ENCODE peak calls at places on chromosomes 6 and 20, in seven cellular contexts. U, V, L, W, M, G and J are unnamed samples.

GRCh38 chr20:53934421-53935352 is 135.7 kb downstream of the BCAS1 start:
- DNase-seq in U (no peak), L (no peak), M (no peak), G (no peak), V (no peak), W (peak), J (no peak)

GRCh38 chr20:341682-342081 is 5.2 kb upstream of the NRSN2 start:
- DNase-seq in M (no peak), G (peak), W (peak), L (no peak), U (no peak), V (no peak), J (no peak)

GRCh38 chr6:43575105-43575771 is 600 bp downstream of the XPO5 start:
- DNase-seq in U (peak), W (peak), V (no peak), G (peak), L (peak), M (no peak), J (no peak)

GRCh38 chr6:74510878-74511277 is 695.0 kb downstream of the COL12A1 start:
- DNase-seq in W (no peak), M (no peak), G (no peak), U (no peak), V (no peak), L (no peak), J (no peak)

GRCh38 chr6:89353702-89354392 is 1.3 kb upstream of the UBE2J1 start:
- DNase-seq in G (peak), U (no peak), V (no peak), L (no peak), W (no peak), M (no peak), J (no peak)

GRCh38 chr6:21593412-21593926 is at the start of gene SOX4:
- DNase-seq in U (peak), M (peak), V (peak), G (peak), L (peak), W (peak), J (peak)

GRCh38 chr6:154951400-154952200 is 43.5 kb upstream of the TIAM2 start:
- DNase-seq in L (no peak), M (no peak), V (no peak), U (no peak), G (no peak), W (peak), J (no peak)

GRCh38 chr6:48117246-48117645 is 6.2 kb upstream of the PTCHD4 start:
- DNase-seq in U (no peak), V (no peak), G (no peak), M (no peak), L (no peak), W (no peak), J (no peak)

GRCh38 chr20:49775229-49775693 is 37.4 kb upstream of the SLC9A8 start:
- DNase-seq in W (peak), L (peak), M (peak), U (peak), G (peak), V (peak), J (peak)

GRCh38 chr6:106181664-106182418 is 95.7 kb downstream of the PRDM1 start:
- DNase-seq in W (no peak), M (no peak), L (no peak), U (no peak), V (no peak), G (no peak), J (no peak)

GRCh38 chr6:143099647-143100046 is 39.0 kb downstream of the AIG1 start:
- DNase-seq in U (no peak), G (no peak), W (no peak), V (no peak), L (no peak), M (no peak), J (no peak)

GRCh38 chr6:157143171-157143884 is 180.0 kb downstream of the TMEM242 start:
- DNase-seq in G (no peak), M (no peak), U (no peak), L (no peak), W (no peak), V (no peak), J (no peak)

GRCh38 chr6:129186988-129187387 is 304.1 kb downstream of the LAMA2 start:
- DNase-seq in M (no peak), U (no peak), L (no peak), G (no peak), V (no peak), W (no peak), J (no peak)

GRCh38 chr6:14380421-14380820 is 262.8 kb downstream of the CD83 start:
- DNase-seq in W (no peak), L (no peak), V (no peak), G (no peak), U (no peak), M (no peak), J (no peak)

GRCh38 chr6:130796313-130796905 is 30.8 kb upstream of the SMLR1 start:
- DNase-seq in M (no peak), W (no peak), G (no peak), L (no peak), V (no peak), U (no peak), J (peak)

GRCh38 chr6:122289721-122290501 is 109.5 kb upstream of the HSF2 start:
- DNase-seq in M (no peak), V (no peak), U (no peak), W (peak), L (no peak), G (peak), J (no peak)

GRCh38 chr6:21455071-21455470 is 138.5 kb upstream of the SOX4 start:
- DNase-seq in M (no peak), V (no peak), L (no peak), U (no peak), G (no peak), W (no peak), J (no peak)

GRCh38 chr20:54469293-54469692 is 6.1 kb upstream of the DOK5 start:
- DNase-seq in W (no peak), V (no peak), M (no peak), G (no peak), L (no peak), U (no peak), J (no peak)

GRCh38 chr6:73180718-73181619 is 44.3 kb downstream of the KHDC1L start:
- DNase-seq in G (peak), M (no peak), U (no peak), W (peak), V (no peak), L (peak), J (no peak)

GRCh38 chr20:34365765-34366213 is 2.7 kb downstream of the ITCH start:
- DNase-seq in L (no peak), M (no peak), U (no peak), G (no peak), V (no peak), W (peak), J (no peak)

GRCh38 chr6:136331461-136331860 is 41.8 kb upstream of the BCLAF1 start:
- DNase-seq in W (no peak), L (no peak), M (no peak), V (no peak), U (no peak), G (no peak), J (no peak)

GRCh38 chr6:109450801-109451200 is 4.8 kb downstream of the MICAL1 start:
- DNase-seq in M (no peak), V (no peak), U (no peak), L (no peak), G (no peak), W (no peak), J (no peak)

GRCh38 chr20:23356203-23356602 is 5.6 kb downstream of the NXT1 start:
- DNase-seq in V (no peak), L (no peak), W (no peak), M (no peak), U (no peak), G (no peak), J (no peak)

GRCh38 chr6:113050979-113051378 is 703.8 kb downstream of the RFPL4B start:
- DNase-seq in M (peak), V (no peak), G (no peak), L (no peak), W (peak), U (no peak), J (no peak)

GRCh38 chr6:24517659-24518538 is 23.1 kb downstream of the ALDH5A1 start:
- DNase-seq in W (no peak), V (no peak), L (no peak), G (no peak), U (no peak), M (no peak), J (no peak)

GRCh38 chr20:25310921-25311728 is 63.2 kb downstream of the PYGB start:
- DNase-seq in U (peak), L (no peak), W (no peak), G (peak), V (peak), M (no peak), J (peak)

GRCh38 chr20:50197463-50197862 is 6.8 kb downstream of the CEBPB start:
- DNase-seq in V (no peak), M (no peak), G (no peak), U (no peak), L (no peak), W (peak), J (no peak)

GRCh38 chr6:137291441-137291840 is 72.3 kb upstream of the IFNGR1 start:
- DNase-seq in G (no peak), V (no peak), U (no peak), W (peak), L (no peak), M (no peak), J (peak)

GRCh38 chr20:62696431-62696957 is 12.1 kb upstream of the NTSR1 start:
- DNase-seq in L (no peak), W (no peak), M (no peak), V (no peak), U (no peak), G (no peak), J (no peak)

GRCh38 chr6:71383891-71384489 is 95.4 kb downstream of the OGFRL1 start:
- DNase-seq in L (no peak), W (peak), U (no peak), V (no peak), G (peak), M (no peak), J (no peak)

GRCh38 chr6:127980996-127981395 is 80.1 kb upstream of the THEMIS start:
- DNase-seq in U (no peak), G (no peak), L (no peak), M (no peak), V (no peak), W (no peak), J (no peak)

GRCh38 chr20:25541676-25542075 is 43.7 kb downstream of the NINL start:
- DNase-seq in V (no peak), U (no peak), W (no peak), G (no peak), M (no peak), L (no peak), J (no peak)

GRCh38 chr6:162389353-162390085 is 338.0 kb downstream of the PRKN start:
- DNase-seq in U (no peak), M (no peak), V (no peak), L (no peak), W (no peak), G (no peak), J (no peak)

GRCh38 chr6:56432194-56432593 is 184.8 kb upstream of the COL21A1 start:
- DNase-seq in V (no peak), M (no peak), W (no peak), G (no peak), L (no peak), U (no peak), J (no peak)

GRCh38 chr6:38797391-38797790 is 82.3 kb downstream of the DNAH8 start:
- DNase-seq in U (no peak), V (no peak), G (no peak), W (no peak), M (no peak), L (no peak), J (no peak)

GRCh38 chr6:118784641-118785164 is 109.2 kb upstream of the ASF1A start:
- DNase-seq in W (no peak), M (no peak), V (peak), G (peak), L (no peak), U (no peak), J (peak)

GRCh38 chr6:170443151-170443662 is 109.9 kb downstream of the PSMB1 start:
- DNase-seq in M (no peak), G (no peak), V (no peak), W (no peak), U (peak), L (no peak), J (no peak)

GRCh38 chr6:37602360-37602759 is 95.3 kb downstream of the MDGA1 start:
- DNase-seq in U (no peak), L (no peak), M (no peak), W (no peak), V (no peak), G (no peak), J (no peak)

GRCh38 chr6:10521104-10521808 is at the start of gene GCNT2:
- DNase-seq in L (peak), G (peak), W (peak), U (peak), V (no peak), M (peak), J (no peak)

GRCh38 chr20:31823360-31824124 is 4.4 kb downstream of the MYLK2 start:
- DNase-seq in L (no peak), W (no peak), V (no peak), M (no peak), G (no peak), U (no peak), J (no peak)

GRCh38 chr20:31824125-31824485 is 4.9 kb downstream of the MYLK2 start:
- DNase-seq in L (no peak), V (no peak), W (no peak), U (no peak), G (no peak), M (no peak), J (no peak)

GRCh38 chr20:31821427-31821826 is 2.3 kb downstream of the MYLK2 start:
- DNase-seq in U (no peak), M (no peak), G (no peak), V (no peak), W (no peak), L (no peak), J (no peak)

GRCh38 chr20:31824554-31825313 is 5.6 kb downstream of the MYLK2 start:
- DNase-seq in M (no peak), L (no peak), W (no peak), U (no peak), V (no peak), G (no peak), J (no peak)

DNA sequence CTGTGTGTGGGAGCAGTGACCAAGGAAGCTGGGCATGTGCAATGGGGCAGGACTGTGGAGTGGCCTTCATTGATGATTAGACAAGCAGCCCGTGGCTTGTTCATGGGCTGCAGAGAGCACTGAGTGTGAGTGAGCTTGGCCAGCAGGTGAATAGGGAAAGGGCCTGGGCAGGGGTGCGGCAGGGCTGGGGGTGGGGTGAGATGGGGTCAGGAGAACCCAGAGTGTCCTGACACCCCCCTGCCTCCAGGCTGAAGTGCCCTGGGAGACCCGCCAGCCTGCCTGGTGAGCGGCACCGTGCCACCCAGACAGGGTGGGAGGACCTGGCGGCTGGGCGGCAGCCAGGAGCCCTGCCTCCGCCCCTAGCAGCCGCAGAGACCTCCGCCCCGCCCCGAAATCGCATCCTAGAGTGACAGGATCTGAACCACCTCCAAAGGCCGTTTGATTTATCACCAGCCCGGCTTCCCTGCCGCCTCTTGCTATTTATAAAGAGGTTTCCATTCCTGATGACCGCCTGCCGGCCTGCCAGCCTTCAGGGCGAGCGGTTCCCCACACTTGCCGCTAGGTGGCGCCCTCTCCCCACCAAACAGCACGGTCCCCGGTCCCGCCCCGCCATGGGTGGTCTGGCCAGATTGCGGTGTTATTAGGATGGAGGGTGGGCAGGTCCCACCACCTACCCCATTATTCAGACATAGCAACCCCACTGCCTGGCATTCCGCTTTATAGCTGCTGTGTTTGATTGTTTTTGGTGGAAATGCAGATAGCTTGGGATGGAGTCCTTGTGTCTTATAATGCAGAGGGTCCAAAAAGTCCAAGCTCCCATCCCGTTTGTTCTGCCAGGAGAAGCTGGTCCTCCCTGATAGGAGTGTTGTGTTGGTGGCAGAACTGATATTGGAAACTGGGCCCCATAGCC is 3.5 kb downstream of the MYLK2 start:
- DNase-seq in M (peak), L (peak), W (peak), V (peak), G (peak), U (peak), J (peak)
- TF ChIP-seq EP300 in M (peak), L (no peak), W (no peak), V (no peak), G (no peak), U (no peak), J (no peak)

GRCh38 chr6:1771324-1771723 is 161.6 kb downstream of the FOXC1 start:
- DNase-seq in L (no peak), W (no peak), U (no peak), M (no peak), G (no peak), V (no peak), J (no peak)
- TF ChIP-seq EP300 in L (no peak), W (no peak), U (no peak), M (no peak), G (no peak), V (no peak), J (no peak)

GRCh38 chr6:101517632-101518031 is 124.1 kb downstream of the GRIK2 start:
- DNase-seq in L (no peak), W (no peak), G (no peak), U (no peak), M (no peak), V (no peak), J (no peak)
- TF ChIP-seq EP300 in L (no peak), W (no peak), G (no peak), U (no peak), M (no peak), V (no peak), J (no peak)

GRCh38 chr6:45618259-45618658 is 240.5 kb upstream of the SUPT3H start:
- DNase-seq in G (no peak), M (no peak), V (no peak), L (no peak), U (no peak), W (no peak), J (no peak)
- TF ChIP-seq EP300 in G (no peak), M (no peak), V (no peak), L (no peak), U (no peak), W (no peak), J (no peak)

GRCh38 chr20:41818991-41819390 is 200.8 kb upstream of the CHD6 start:
- DNase-seq in M (no peak), L (no peak), U (no peak), G (no peak), W (no peak), V (no peak), J (no peak)
- TF ChIP-seq EP300 in M (no peak), L (no peak), U (no peak), G (no peak), W (no peak), V (no peak), J (no peak)

GRCh38 chr20:57940376-57940775 is 230.6 kb upstream of the PMEPA1 start:
- DNase-seq in M (no peak), U (no peak), L (no peak), G (no peak), V (no peak), W (no peak), J (no peak)

GRCh38 chr20:57943291-57943690 is 233.5 kb upstream of the PMEPA1 start:
- DNase-seq in W (no peak), M (no peak), V (no peak), G (no peak), L (no peak), U (no peak), J (no peak)

GRCh38 chr20:57941121-57941522 is 231.3 kb upstream of the PMEPA1 start:
- DNase-seq in W (no peak), U (peak), M (no peak), V (peak), G (no peak), L (no peak), J (no peak)

GRCh38 chr20:57939499-57939898 is 229.7 kb upstream of the PMEPA1 start:
- DNase-seq in W (no peak), U (no peak), G (no peak), L (no peak), M (no peak), V (no peak), J (no peak)

DNA sequence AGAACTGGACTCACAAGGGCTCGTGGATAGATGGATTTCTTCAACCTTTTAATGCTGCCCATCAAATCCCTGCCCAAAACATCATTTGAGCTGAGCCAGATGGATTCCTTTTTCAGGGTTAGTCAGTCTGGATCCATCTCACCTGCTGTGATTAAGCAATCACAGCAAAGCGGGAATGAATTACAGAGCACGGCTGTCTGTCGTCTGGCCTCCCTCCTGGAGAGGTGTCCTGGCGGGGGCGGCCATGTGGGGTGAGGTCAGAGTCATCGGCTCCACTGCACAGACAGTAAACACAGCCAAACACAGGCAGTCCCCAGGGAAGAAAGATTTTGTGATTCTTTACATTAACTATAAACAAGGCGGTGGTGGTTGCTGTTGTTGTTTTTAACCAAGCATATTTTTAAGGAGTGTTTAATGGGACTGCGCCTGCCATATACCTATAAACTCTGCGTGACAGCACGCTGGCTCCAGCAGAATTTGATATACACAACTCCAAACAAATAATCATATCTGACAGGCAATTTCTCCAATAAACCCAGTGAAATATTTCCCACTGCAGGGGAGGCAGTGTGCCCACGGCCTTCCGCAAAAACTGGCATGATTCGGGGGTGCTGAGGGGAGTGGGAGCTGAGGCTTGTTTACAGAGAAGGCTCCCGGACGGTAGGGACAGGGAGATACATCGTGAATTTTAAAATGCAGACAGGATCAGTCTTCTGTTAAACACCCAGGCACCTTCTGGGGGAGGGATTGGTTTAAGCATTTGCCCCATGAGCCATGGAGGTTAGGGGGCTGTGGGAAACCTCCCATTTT is 232.0 kb upstream of the PMEPA1 start:
- DNase-seq in M (no peak), L (no peak), V (no peak), G (no peak), W (no peak), U (no peak), J (no peak)
- TF ChIP-seq EP300 in M (no peak), L (peak), V (no peak), G (no peak), W (no peak), U (no peak), J (no peak)